ENCODE peak calls at places on chromosomes 13 and 19, in six cellular contexts. L is pancreas, I is Peyer's patch, B is kidney epithelial cell, S is neuronal stem cell, A is body of pancreas. E is an unnamed sample.

GRCh38 chr13:92074658-92075057 is 676.2 kb downstream of the GPC5 start:
- DNase-seq in L (no peak), B (no peak), I (no peak), A (peak; percentile 14), S (peak; percentile 4), E (no peak)

GRCh38 chr19:37763488-37763887 is 15.9 kb downstream of the ZNF573 start:
- DNase-seq in B (no peak), I (no peak), S (no peak), L (no peak), A (no peak), E (no peak)

GRCh38 chr13:113582841-113583631 is 1.5 kb upstream of the TFDP1 start:
- DNase-seq in I (no peak), A (no peak), B (no peak), L (no peak), S (no peak), E (no peak)

GRCh38 chr13:39102981-39103490 is 64.8 kb downstream of the NHLRC3 start:
- DNase-seq in S (no peak), B (no peak), I (no peak), L (no peak), A (no peak), E (no peak)

GRCh38 chr13:109881347-109881725 is 95.0 kb upstream of the IRS2 start:
- DNase-seq in L (no peak), A (no peak), I (no peak), B (no peak), S (no peak), E (no peak)

GRCh38 chr19:7506385-7507328 is 9.2 kb upstream of the ZNF358 start:
- DNase-seq in L (peak; percentile 94), I (peak; percentile 47), A (peak; percentile 96), S (peak; percentile 77), B (no peak), E (peak; percentile 100)

GRCh38 chr13:59776924-59777690 is 386.6 kb downstream of the DIAPH3 start:
- DNase-seq in B (peak; percentile 16), S (no peak), L (no peak), A (no peak), I (no peak), E (no peak)

GRCh38 chr13:60334310-60334709 is 62.7 kb upstream of the TDRD3 start:
- DNase-seq in A (no peak), S (no peak), B (no peak), L (no peak), I (no peak), E (no peak)

GRCh38 chr19:778910-779653 is 18.2 kb upstream of the PTBP1 start:
- DNase-seq in S (no peak), L (peak; percentile 30), B (peak; percentile 83), A (peak; percentile 58), I (no peak), E (peak; percentile 78)

GRCh38 chr19:55528030-55528801 is 8.7 kb downstream of the SBK2 start:
- DNase-seq in B (no peak), S (no peak), A (peak; percentile 40), L (no peak), I (no peak), E (no peak)

GRCh38 chr13:19959141-19959830 is 759 bp downstream of the ZMYM2 start:
- DNase-seq in B (no peak), I (peak; percentile 63), A (peak; percentile 56), S (peak; percentile 49), L (peak; percentile 73), E (peak; percentile 77)

GRCh38 chr13:20411638-20412342 is 113.9 kb downstream of the CRYL1 start:
- DNase-seq in A (no peak), I (peak; percentile 26), B (no peak), L (no peak), S (no peak), E (no peak)

GRCh38 chr19:29245221-29245620 is 32.3 kb upstream of the UQCRFS1 start:
- DNase-seq in I (no peak), L (no peak), S (no peak), A (no peak), B (no peak), E (no peak)

GRCh38 chr19:44796701-44797115 is 12.2 kb upstream of the BCAM start:
- DNase-seq in I (peak; percentile 30), A (peak; percentile 82), S (no peak), L (no peak), B (no peak), E (no peak)

GRCh38 chr19:1324792-1325567 is 39.3 kb downstream of the EFNA2 start:
- DNase-seq in A (peak; percentile 40), I (no peak), S (no peak), L (no peak), B (no peak), E (peak; percentile 73)

GRCh38 chr13:42405665-42406390 is 133.9 kb downstream of the AKAP11 start:
- DNase-seq in S (no peak), L (no peak), A (no peak), I (no peak), B (no peak), E (no peak)

GRCh38 chr19:571127-571974 is 1.0 kb upstream of the BSG start:
- DNase-seq in I (peak; percentile 67), L (peak; percentile 49), S (peak; percentile 56), B (no peak), A (peak; percentile 59), E (peak; percentile 82)

GRCh38 chr13:30337061-30337601 is 29.8 kb upstream of the KATNAL1 start:
- DNase-seq in I (no peak), L (no peak), S (no peak), B (no peak), A (no peak), E (no peak)

GRCh38 chr13:23881408-23881785 is 7.8 kb downstream of the MIPEP start:
- DNase-seq in I (no peak), S (no peak), A (no peak), L (no peak), B (no peak), E (no peak)

GRCh38 chr19:45581576-45581975 is 3.0 kb downstream of the OPA3 start:
- DNase-seq in A (no peak), I (no peak), S (no peak), B (no peak), L (no peak), E (no peak)

GRCh38 chr13:65292488-65292901 is 1937.6 kb downstream of the PCDH9 start:
- DNase-seq in A (no peak), I (no peak), B (no peak), S (no peak), L (no peak), E (peak; percentile 64)

GRCh38 chr19:44539236-44539819 is 9.9 kb upstream of the CEACAM20 start:
- DNase-seq in B (no peak), I (no peak), L (no peak), S (no peak), A (no peak), E (no peak)

GRCh38 chr19:46606019-46606418 is 4.9 kb downstream of the CALM3 start:
- DNase-seq in B (no peak), I (peak; percentile 15), S (no peak), L (no peak), A (no peak), E (no peak)

GRCh38 chr13:42660367-42660965 is 86.5 kb downstream of the TNFSF11 start:
- DNase-seq in A (no peak), I (no peak), B (no peak), S (no peak), L (no peak), E (no peak)

GRCh38 chr19:14767466-14767971 is 10.8 kb downstream of the ADGRE2 start:
- DNase-seq in S (no peak), I (no peak), B (no peak), A (no peak), L (no peak), E (no peak)

GRCh38 chr13:110438211-110438610 is 123.3 kb downstream of the RAB20 start:
- DNase-seq in I (no peak), S (no peak), L (no peak), A (no peak), B (no peak), E (no peak)

GRCh38 chr19:4889034-4889825 is 13.5 kb downstream of the ARRDC5 start:
- DNase-seq in A (no peak), B (no peak), I (no peak), L (no peak), S (no peak), E (no peak)

DNA sequence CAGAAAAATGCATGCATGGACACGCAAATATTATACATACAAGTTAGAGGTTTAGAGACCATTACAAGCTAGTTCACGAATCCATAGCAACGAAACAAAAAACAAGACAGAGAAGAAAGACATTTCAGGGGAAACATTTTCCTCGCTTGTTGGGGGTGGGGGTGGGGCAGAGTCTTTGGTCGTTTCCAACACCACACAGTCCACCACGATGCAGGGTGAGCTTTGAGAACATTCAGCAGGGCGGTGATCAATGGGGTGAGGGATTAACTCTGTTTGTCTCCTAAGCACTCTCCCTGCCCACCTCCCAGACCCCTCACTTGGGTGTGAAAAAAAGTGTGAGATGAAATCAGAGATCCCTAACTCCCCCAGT is 631 bp downstream of the OXGR1 start:
- DNase-seq in B (no peak), S (no peak), A (no peak), I (no peak), L (no peak), E (no peak)
- H3K27me3 ChIP-seq in B (peaks cover 20% of the 10 kb centered on the region), S (no peaks in the 10 kb centered on the region), A (peaks cover 16% of the 10 kb centered on the region), I (no peaks in the 10 kb centered on the region), L (no peaks in the 10 kb centered on the region), E (peaks cover 24% of the 10 kb centered on the region)

DNA sequence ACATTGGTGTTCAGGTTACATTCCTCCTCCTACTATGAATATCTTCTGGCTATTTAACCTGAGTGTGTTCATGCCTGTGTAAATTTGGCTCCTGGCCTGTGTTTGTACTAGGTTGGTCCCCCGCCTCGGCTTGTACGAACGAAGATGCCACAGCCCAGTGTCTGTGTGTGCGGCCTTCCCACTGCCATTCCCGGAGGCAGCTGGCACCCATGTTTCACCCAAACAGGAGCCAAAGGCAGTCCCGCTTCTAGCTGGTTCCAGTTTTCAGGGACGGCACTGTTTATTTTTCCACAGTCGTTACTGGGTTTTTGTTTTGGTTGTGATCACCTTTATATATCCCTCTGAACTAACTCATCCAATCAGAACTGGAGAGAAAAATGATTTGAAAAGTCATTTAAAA is 102.5 kb upstream of the ZNF536 start:
- DNase-seq in S (no peak), I (no peak), B (no peak), L (no peak), A (no peak), E (no peak)
- H3K27me3 ChIP-seq in S (no peaks in the 10 kb centered on the region), I (no peaks in the 10 kb centered on the region), B (no peaks in the 10 kb centered on the region), L (no peaks in the 10 kb centered on the region), A (no peaks in the 10 kb centered on the region), E (no peaks in the 10 kb centered on the region)

GRCh38 chr19:39308531-39309304 is 11.9 kb downstream of the LRFN1 start:
- DNase-seq in I (no peak), B (no peak), A (no peak), L (no peak), S (no peak), E (no peak)

GRCh38 chr19:39304701-39305571 is 8.7 kb downstream of the IFNL1 start:
- DNase-seq in A (no peak), S (no peak), I (no peak), B (no peak), L (no peak), E (no peak)

GRCh38 chr19:39306075-39306474 is 9.9 kb downstream of the IFNL1 start:
- DNase-seq in I (no peak), S (no peak), A (no peak), L (no peak), B (no peak), E (no peak)

GRCh38 chr19:39307822-39308530 is 11.8 kb downstream of the IFNL1 start:
- DNase-seq in L (no peak), S (no peak), B (no peak), A (no peak), I (no peak), E (no peak)

GRCh38 chr19:39307233-39307821 is 11.1 kb downstream of the IFNL1 start:
- DNase-seq in L (peak; percentile 34), I (no peak), B (no peak), S (no peak), A (no peak), E (no peak)
- H3K27me3 ChIP-seq in L (no peaks in the 10 kb centered on the region), I (no peaks in the 10 kb centered on the region), B (peaks cover 42% of the 10 kb centered on the region), S (peaks cover 9% of the 10 kb centered on the region), A (no peaks in the 10 kb centered on the region), E (peaks cover 20% of the 10 kb centered on the region)

GRCh38 chr13:99287544-99287943 is 19.7 kb downstream of the GPR183 start:
- DNase-seq in I (no peak), B (no peak), L (no peak), S (no peak), A (no peak), E (no peak)
- H3K27me3 ChIP-seq in I (no peaks in the 10 kb centered on the region), B (no peaks in the 10 kb centered on the region), L (no peaks in the 10 kb centered on the region), S (no peaks in the 10 kb centered on the region), A (no peaks in the 10 kb centered on the region), E (no peaks in the 10 kb centered on the region)